ENCODE peak calls at places on chromosomes 12 and 14, in five cellular contexts. O is adrenal gland, E is testis, J is A549, F is suprapubic skin. N is an unnamed sample. For H3K4me1, the result is how much of the 10 kb centered on the place peaks cover.

GRCh38 chr12:130816055-130816454 is 23.0 kb downstream of the STX2 start:
- DNase-seq in F (no peak), E (no peak), J (no peak), O (no peak), N (no peak)

GRCh38 chr12:23704992-23705943 is 244.2 kb downstream of the SOX5 start:
- DNase-seq in J (no peak), F (no peak), E (no peak), O (no peak), N (no peak)

GRCh38 chr14:49895480-49895879 is 2.6 kb downstream of the ARF6 start:
- DNase-seq in E (no peak), O (no peak), J (no peak), F (no peak), N (no peak)

GRCh38 chr12:46221255-46222128 is 47.4 kb downstream of the SLC38A1 start:
- DNase-seq in O (no peak), J (no peak), E (no peak), F (no peak), N (no peak)

GRCh38 chr12:99079811-99080210 is 434.7 kb downstream of the APAF1 start:
- DNase-seq in J (no peak), E (peak), F (no peak), O (no peak), N (no peak)

GRCh38 chr12:123142948-123143752 is 7.7 kb downstream of the PITPNM2 start:
- DNase-seq in J (peak), O (peak), E (no peak), F (peak), N (no peak)

GRCh38 chr12:49664591-49665146 is 41.3 kb downstream of the PRPF40B start:
- DNase-seq in F (no peak), O (no peak), E (no peak), J (no peak), N (no peak)

GRCh38 chr14:37622231-37622923 is 26.9 kb downstream of the TTC6 start:
- DNase-seq in E (peak), J (no peak), O (no peak), F (no peak), N (no peak)

GRCh38 chr14:71527807-71528206 is 404.4 kb upstream of the RGS6 start:
- DNase-seq in O (no peak), F (no peak), E (no peak), J (no peak), N (no peak)

GRCh38 chr14:95140060-95140858 is 17.1 kb downstream of the DICER1 start:
- DNase-seq in E (no peak), O (no peak), F (no peak), J (no peak), N (no peak)

GRCh38 chr14:102758087-102758486 is 19.2 kb upstream of the TRAF3 start:
- DNase-seq in O (no peak), E (no peak), J (no peak), F (no peak), N (no peak)

GRCh38 chr14:74954232-74954946 is 1.0 kb downstream of the PGF start:
- DNase-seq in F (no peak), O (peak), E (no peak), J (no peak), N (no peak)

GRCh38 chr12:117875652-117876491 is 92.9 kb downstream of the KSR2 start:
- DNase-seq in O (peak), J (no peak), E (peak), F (no peak), N (no peak)

GRCh38 chr12:83945871-83946270 is 966.7 kb downstream of the SLC6A15 start:
- DNase-seq in J (peak), E (no peak), F (no peak), O (no peak), N (no peak)

GRCh38 chr12:90257927-90258624 is 549.4 kb upstream of the ATP2B1 start:
- DNase-seq in F (no peak), E (no peak), J (no peak), O (no peak), N (no peak)

GRCh38 chr12:11609045-11609444 is 40.4 kb upstream of the ETV6 start:
- DNase-seq in O (no peak), J (no peak), F (no peak), E (no peak), N (no peak)

GRCh38 chr14:64294672-64295413 is 672 bp upstream of the ESR2 start:
- DNase-seq in F (peak), O (peak), E (peak), J (peak), N (peak)

GRCh38 chr12:124240493-124240892 is 54.4 kb upstream of the RFLNA start:
- DNase-seq in E (no peak), F (no peak), O (no peak), J (peak), N (no peak)

GRCh38 chr12:101941306-101942000 is 64.1 kb downstream of the DRAM1 start:
- DNase-seq in J (no peak), O (no peak), E (no peak), F (no peak), N (no peak)

GRCh38 chr14:73634333-73634833 is 10.4 kb upstream of the DNAL1 start:
- DNase-seq in J (no peak), O (peak), E (peak), F (no peak), N (peak)

GRCh38 chr14:86766469-86766868 is 1226.5 kb downstream of the GALC start:
- DNase-seq in O (no peak), F (no peak), J (no peak), E (no peak), N (no peak)

GRCh38 chr14:23704890-23705289 is 68.7 kb downstream of the DHRS2 start:
- DNase-seq in J (peak), E (no peak), F (no peak), O (no peak), N (no peak)

GRCh38 chr14:82855912-82856381 is 1322.3 kb upstream of the SEL1L start:
- DNase-seq in F (no peak), J (no peak), E (no peak), O (no peak), N (no peak)

GRCh38 chr12:107287436-107288413 is 194.4 kb upstream of the CRY1 start:
- DNase-seq in F (no peak), O (no peak), J (no peak), E (no peak), N (no peak)

GRCh38 chr14:30681752-30682355 is 59.7 kb downstream of the SCFD1 start:
- DNase-seq in J (peak), O (no peak), E (no peak), F (no peak), N (no peak)

GRCh38 chr12:14072952-14073351 is 91.5 kb upstream of the GRIN2B start:
- DNase-seq in E (no peak), O (no peak), F (no peak), J (no peak), N (no peak)

GRCh38 chr12:52515319-52515646 is 4.9 kb downstream of the KRT5 start:
- DNase-seq in E (no peak), F (no peak), J (no peak), O (no peak), N (no peak)

GRCh38 chr12:89154743-89155530 is 197.4 kb downstream of the DUSP6 start:
- DNase-seq in J (no peak), O (no peak), F (no peak), E (no peak), N (no peak)

GRCh38 chr14:76782115-76782884 is 21.0 kb downstream of the VASH1 start:
- DNase-seq in O (peak), J (no peak), E (no peak), F (no peak), N (no peak)

GRCh38 chr14:36659010-36659821 is 2.4 kb upstream of the PAX9 start:
- DNase-seq in E (no peak), O (no peak), F (no peak), J (no peak), N (no peak)

GRCh38 chr12:51746416-51746815 is 102.1 kb downstream of the FIGNL2 start:
- DNase-seq in J (no peak), E (no peak), F (no peak), O (no peak), N (no peak)

GRCh38 chr12:89238593-89238992 is 113.7 kb downstream of the DUSP6 start:
- DNase-seq in E (peak), O (peak), J (no peak), F (no peak), N (no peak)

GRCh38 chr14:77707355-77707723 is 484 bp downstream of the ALKBH1 start:
- DNase-seq in J (peak), F (no peak), E (peak), O (peak), N (peak)

GRCh38 chr14:83291716-83292115 is 1758.1 kb upstream of the SEL1L start:
- DNase-seq in O (no peak), J (no peak), E (no peak), F (no peak), N (no peak)

GRCh38 chr12:50074936-50075807 is 10.0 kb upstream of the SMARCD1 start:
- DNase-seq in J (peak), O (peak), E (peak), F (peak), N (no peak)

GRCh38 chr12:79191391-79191790 is 326.8 kb downstream of the SYT1 start:
- DNase-seq in O (no peak), E (no peak), F (no peak), J (no peak), N (no peak)
- TF ChIP-seq POLR2A in O (no peak), E (no peak), F (no peak), J (no peak), N (no peak)

GRCh38 chr12:57846577-57847319 is at the start of gene CTDSP2:
- DNase-seq in J (peak), F (peak), E (peak), O (peak), N (peak)

GRCh38 chr12:57848208-57848607 is 1.7 kb upstream of the CTDSP2 start:
- DNase-seq in J (no peak), E (no peak), F (no peak), O (no peak), N (no peak)

GRCh38 chr12:57844725-57845477 is 1.6 kb downstream of the CTDSP2 start:
- DNase-seq in E (peak), O (peak), F (peak), J (peak), N (peak)

GRCh38 chr12:57845478-57846284 is 848 bp downstream of the CTDSP2 start:
- DNase-seq in E (peak), F (peak), J (peak), O (peak), N (peak)

DNA sequence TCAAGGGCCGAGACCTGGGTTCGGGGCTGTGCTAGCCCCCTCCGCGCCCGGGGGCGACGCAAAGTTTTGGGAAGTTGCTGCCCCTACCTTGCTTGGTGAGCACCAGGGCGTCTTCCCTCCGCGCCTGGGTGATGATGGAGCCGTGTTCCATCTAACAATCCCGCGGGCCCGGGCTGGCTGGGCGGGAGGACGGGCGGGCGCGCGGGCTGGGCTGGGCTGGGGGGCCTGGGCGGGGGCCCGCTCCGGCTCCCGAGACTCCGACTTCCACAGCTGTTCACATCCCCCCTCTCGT is 298 bp downstream of the CTDSP2 start:
- DNase-seq in E (no peak), J (no peak), O (no peak), F (no peak), N (no peak)
- H3K4me1 ChIP-seq in E (under half), J (under half), O (under half), F (half or more), N (under half)

GRCh38 chr12:93079976-93080375 is 150.9 kb upstream of the EEA1 start:
- DNase-seq in O (no peak), J (no peak), E (no peak), F (no peak), N (no peak)
- H3K4me3 ChIP-seq in O (no peak), J (no peak), E (no peak), F (no peak), N (no peak)

GRCh38 chr14:68408680-68409079 is 384.2 kb downstream of the ZFP36L1 start:
- DNase-seq in F (no peak), J (peak), E (no peak), O (no peak), N (no peak)

GRCh38 chr14:68405959-68406358 is 386.9 kb downstream of the ZFP36L1 start:
- DNase-seq in O (no peak), F (no peak), E (no peak), J (no peak), N (no peak)

GRCh38 chr14:68409355-68409754 is 383.5 kb downstream of the ZFP36L1 start:
- DNase-seq in E (no peak), F (no peak), J (no peak), O (no peak), N (no peak)

GRCh38 chr14:68407275-68407674 is 385.6 kb downstream of the ZFP36L1 start:
- DNase-seq in O (no peak), F (no peak), E (no peak), J (no peak), N (no peak)

GRCh38 chr14:68407838-68408237 is 385.0 kb downstream of the ZFP36L1 start:
- DNase-seq in E (no peak), J (no peak), O (no peak), F (no peak), N (no peak)
- TF ChIP-seq POLR2A in E (no peak), J (no peak), O (no peak), F (no peak), N (no peak)

DNA sequence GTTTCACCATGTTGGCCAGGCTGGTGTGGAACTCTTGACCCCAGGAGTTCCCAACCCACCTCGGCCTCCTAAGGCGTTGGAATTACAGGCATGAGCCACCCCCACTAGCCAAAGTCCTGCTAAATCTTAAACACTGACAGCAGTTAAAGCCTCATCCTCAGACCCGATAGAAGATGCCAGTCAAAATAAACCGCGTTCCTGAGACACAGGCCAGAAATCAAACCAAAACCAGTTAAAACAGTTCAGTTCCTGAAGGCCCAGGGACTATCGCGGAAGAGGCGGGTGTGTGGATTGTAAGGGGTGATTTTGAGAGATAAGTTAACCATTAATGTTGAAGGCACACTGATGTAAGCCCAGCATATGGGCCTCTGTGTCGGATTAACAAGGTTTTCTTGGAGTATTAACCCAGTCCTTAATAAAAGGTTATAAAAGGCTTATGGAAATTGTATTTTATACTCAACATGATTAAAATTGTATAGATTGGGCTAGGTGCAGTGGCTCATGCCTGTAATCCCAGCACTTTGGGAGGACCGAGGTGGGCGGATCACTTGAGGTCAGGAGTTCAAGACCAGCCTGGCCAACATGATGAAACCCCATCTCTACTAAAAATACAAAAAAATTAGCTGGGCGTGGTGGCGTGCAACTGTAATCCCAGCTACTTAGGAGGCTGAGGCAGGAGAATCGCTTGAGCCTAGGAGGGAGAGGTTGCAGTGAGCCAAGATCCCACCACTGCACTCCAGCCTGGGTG is 18.7 kb upstream of the CDCA4 start:
- DNase-seq in O (no peak), F (no peak), J (no peak), E (no peak), N (no peak)
- H3K4me1 ChIP-seq in O (under half), F (under half), J (under half), E (under half), N (under half)

DNA sequence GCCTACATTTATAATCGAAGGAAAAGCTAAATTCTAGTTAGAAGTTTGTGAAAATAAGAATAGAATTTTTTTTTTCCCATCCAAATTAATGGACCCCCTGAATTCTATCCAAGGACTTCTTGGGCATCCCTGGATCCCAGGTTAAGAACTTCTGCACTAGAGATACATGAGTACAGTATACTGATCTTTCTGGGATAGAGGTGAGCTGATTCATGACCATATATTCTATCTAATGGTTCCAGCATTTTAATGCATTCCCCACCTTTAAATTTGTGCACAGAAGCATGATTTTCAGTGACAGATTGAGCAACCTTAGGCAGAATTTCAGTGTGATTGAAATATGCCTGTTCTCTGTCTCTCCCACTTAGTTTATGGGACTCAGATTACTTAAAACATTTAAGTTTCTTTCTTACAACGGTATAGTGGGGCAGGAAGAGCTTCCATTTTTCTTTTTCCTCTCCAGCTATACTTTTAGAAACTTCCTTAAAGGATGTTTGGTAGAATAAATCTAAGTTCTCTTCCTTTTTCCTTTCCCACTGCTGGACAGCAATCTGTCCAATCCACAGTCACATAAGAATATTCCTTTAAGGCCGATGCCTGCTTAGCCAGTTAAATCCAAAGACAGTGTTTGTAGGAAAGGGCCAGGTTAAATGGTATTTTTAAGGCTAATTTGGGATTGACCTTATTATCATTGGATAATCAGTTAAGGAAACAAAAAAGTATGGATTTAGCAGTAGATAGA is 6.7 kb downstream of the MDM2 start:
- DNase-seq in F (no peak), E (no peak), J (no peak), O (no peak), N (no peak)
- H3K4me3 ChIP-seq in F (no peak), E (no peak), J (no peak), O (no peak), N (no peak)

GRCh38 chr12:106154781-106155273 is 16.1 kb upstream of the NUAK1 start:
- DNase-seq in J (no peak), E (no peak), O (no peak), F (no peak), N (no peak)

GRCh38 chr12:106152334-106152733 is 13.6 kb upstream of the NUAK1 start:
- DNase-seq in J (no peak), E (no peak), F (no peak), O (no peak), N (no peak)

GRCh38 chr12:106161491-106161890 is 22.7 kb upstream of the NUAK1 start:
- DNase-seq in F (no peak), O (no peak), E (no peak), J (no peak), N (no peak)

GRCh38 chr12:106160915-106161314 is 22.2 kb upstream of the NUAK1 start:
- DNase-seq in E (no peak), F (no peak), J (no peak), O (no peak), N (no peak)

DNA sequence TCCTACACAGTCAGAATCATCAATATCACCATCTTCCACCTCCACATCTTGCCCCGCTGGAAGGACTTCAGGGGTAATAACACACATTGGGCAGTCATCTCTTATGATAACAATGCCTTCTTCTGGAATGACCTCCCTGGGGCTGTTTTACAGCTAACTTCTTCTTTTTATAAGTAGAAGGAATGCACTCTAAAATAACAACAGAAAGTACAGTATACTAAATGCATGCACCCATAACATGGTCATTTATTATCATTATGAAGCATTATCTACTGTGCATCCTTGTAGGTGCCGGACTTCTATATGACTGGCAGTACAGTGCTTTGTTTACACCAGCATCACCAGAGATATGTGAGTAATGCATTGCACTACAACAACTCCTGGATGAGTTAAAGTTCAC is 19.0 kb upstream of the NUAK1 start:
- DNase-seq in J (no peak), E (no peak), F (no peak), O (no peak), N (no peak)
- TF ChIP-seq POLR2A in J (no peak), E (no peak), F (no peak), O (no peak), N (no peak)

DNA sequence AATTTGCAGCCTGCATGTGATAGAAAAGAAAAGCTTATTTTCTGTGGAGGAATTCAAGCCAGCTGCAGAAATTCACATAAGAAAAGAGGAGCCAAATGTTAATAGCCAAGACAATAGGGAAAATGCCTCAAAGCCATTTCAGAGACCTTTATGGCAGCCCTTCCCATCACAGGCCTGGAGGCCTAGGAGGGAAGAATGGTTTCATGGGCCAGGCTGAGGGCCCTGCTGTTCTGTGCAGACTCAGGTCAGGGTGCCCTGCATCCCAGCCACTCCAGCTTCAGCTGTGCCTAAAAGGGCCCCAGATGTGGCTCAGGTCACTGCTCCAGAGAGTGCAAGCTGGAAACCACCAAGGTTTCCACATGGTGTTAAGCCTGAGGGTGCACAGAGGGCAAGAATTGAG is 21.2 kb upstream of the CCDC88C start:
- DNase-seq in O (no peak), J (no peak), E (no peak), F (no peak), N (no peak)
- H3K4me1 ChIP-seq in O (under half), J (under half), E (under half), F (under half), N (under half)

N was measured in upper lobe of left lung.